ENCODE peak calls at places on chromosomes 6 and 20, in seven cellular contexts. S, C, A, W, N, B and O are unnamed samples.

GRCh38 chr6:18323935-18324707 is 59.8 kb upstream of the DEK start:
- DNase-seq in C (no peak), N (peak), B (no peak), W (peak), A (peak), S (no peak), O (no peak)

GRCh38 chr6:167804281-167805013 is 22.3 kb upstream of the AFDN start:
- DNase-seq in W (no peak), B (no peak), A (no peak), N (no peak), C (no peak), S (no peak), O (no peak)

GRCh38 chr6:81865712-81866111 is 113.2 kb upstream of the TENT5A start:
- DNase-seq in C (peak), S (no peak), W (no peak), A (peak), N (no peak), B (no peak), O (no peak)

GRCh38 chr20:22949710-22950109 is 85.4 kb upstream of the SSTR4 start:
- DNase-seq in B (no peak), S (no peak), W (no peak), N (no peak), A (no peak), C (no peak), O (peak)

GRCh38 chr6:149028767-149029405 is 282.1 kb downstream of the UST start:
- DNase-seq in C (peak), B (no peak), S (peak), N (peak), A (peak), W (peak), O (peak)

GRCh38 chr6:29965873-29966601 is 23.7 kb downstream of the HLA-A start:
- DNase-seq in A (peak), W (peak), B (peak), S (peak), N (peak), C (no peak), O (peak)

GRCh38 chr6:121879149-121879548 is 443.7 kb downstream of the GJA1 start:
- DNase-seq in W (no peak), B (no peak), N (no peak), C (peak), S (no peak), A (peak), O (no peak)

GRCh38 chr6:43011207-43011606 is 2.5 kb downstream of the MEA1 start:
- DNase-seq in N (peak), A (no peak), C (no peak), B (no peak), W (no peak), S (no peak), O (no peak)

GRCh38 chr20:23111307-23111943 is 25.3 kb upstream of the CD93 start:
- DNase-seq in S (no peak), A (no peak), C (no peak), W (no peak), B (no peak), N (no peak), O (no peak)

GRCh38 chr6:89079611-89080213 is 839 bp upstream of the PNRC1 start:
- DNase-seq in B (no peak), C (peak), W (no peak), S (peak), A (peak), N (peak), O (no peak)

GRCh38 chr6:157323114-157323923 is at the start of gene TMEM242:
- DNase-seq in W (peak), N (peak), A (peak), C (peak), S (peak), B (peak), O (peak)

GRCh38 chr20:59735486-59735885 is 131.1 kb downstream of the PHACTR3 start:
- DNase-seq in S (no peak), W (no peak), B (no peak), C (no peak), A (no peak), N (no peak), O (no peak)

GRCh38 chr20:2757001-2757400 is 43.4 kb downstream of the CPXM1 start:
- DNase-seq in A (no peak), B (no peak), S (no peak), W (no peak), C (no peak), N (no peak), O (no peak)

GRCh38 chr6:106124437-106125423 is 38.6 kb downstream of the PRDM1 start:
- DNase-seq in S (no peak), C (no peak), W (no peak), B (no peak), N (peak), A (no peak), O (no peak)

GRCh38 chr20:46994341-46994740 is 99.7 kb downstream of the EYA2 start:
- DNase-seq in S (no peak), B (no peak), N (no peak), W (peak), A (no peak), C (no peak), O (no peak)

GRCh38 chr6:26187981-26188635 is 100.9 kb downstream of the HFE start:
- DNase-seq in W (no peak), B (no peak), A (peak), S (no peak), C (no peak), N (peak), O (no peak)

GRCh38 chr20:46088409-46089075 is 1.2 kb downstream of the NCOA5 start:
- DNase-seq in N (peak), C (no peak), W (peak), A (no peak), B (no peak), S (no peak), O (no peak)

GRCh38 chr20:62736026-62736406 is 27.4 kb downstream of the NTSR1 start:
- DNase-seq in B (no peak), A (no peak), S (no peak), N (no peak), C (no peak), W (no peak), O (no peak)

GRCh38 chr20:25281541-25281991 is 33.7 kb downstream of the PYGB start:
- DNase-seq in A (no peak), C (no peak), S (peak), W (no peak), B (peak), N (peak), O (no peak)

GRCh38 chr6:83978997-83979396 is 54.6 kb upstream of the MRAP2 start:
- DNase-seq in A (no peak), S (no peak), B (no peak), N (no peak), C (no peak), W (no peak), O (no peak)

GRCh38 chr6:127207591-127208120 is 59.0 kb upstream of the RNF146 start:
- DNase-seq in B (no peak), A (peak), C (no peak), S (no peak), N (no peak), W (no peak), O (no peak)

GRCh38 chr6:131861356-131861755 is 53.5 kb downstream of the ENPP1 start:
- DNase-seq in N (no peak), S (no peak), B (no peak), W (no peak), C (peak), A (peak), O (peak)

GRCh38 chr20:7410150-7410549 is 530.1 kb downstream of the HAO1 start:
- DNase-seq in B (no peak), A (peak), W (no peak), C (no peak), N (no peak), S (no peak), O (no peak)

GRCh38 chr6:93494057-93494456 is 74.7 kb upstream of the EPHA7 start:
- DNase-seq in W (no peak), N (no peak), S (no peak), C (no peak), B (no peak), A (no peak), O (no peak)

GRCh38 chr20:26169506-26169905 is 472.9 kb upstream of the ZNF337 start:
- DNase-seq in N (no peak), C (no peak), B (no peak), S (no peak), W (no peak), A (peak), O (no peak)

GRCh38 chr20:58233881-58234528 is 5.6 kb upstream of the ANKRD60 start:
- DNase-seq in W (peak), A (no peak), C (no peak), B (no peak), S (peak), N (peak), O (no peak)

GRCh38 chr20:4605166-4605565 is 116.5 kb upstream of the PRND start:
- DNase-seq in C (no peak), S (no peak), A (no peak), N (no peak), W (no peak), B (no peak), O (no peak)

DNA sequence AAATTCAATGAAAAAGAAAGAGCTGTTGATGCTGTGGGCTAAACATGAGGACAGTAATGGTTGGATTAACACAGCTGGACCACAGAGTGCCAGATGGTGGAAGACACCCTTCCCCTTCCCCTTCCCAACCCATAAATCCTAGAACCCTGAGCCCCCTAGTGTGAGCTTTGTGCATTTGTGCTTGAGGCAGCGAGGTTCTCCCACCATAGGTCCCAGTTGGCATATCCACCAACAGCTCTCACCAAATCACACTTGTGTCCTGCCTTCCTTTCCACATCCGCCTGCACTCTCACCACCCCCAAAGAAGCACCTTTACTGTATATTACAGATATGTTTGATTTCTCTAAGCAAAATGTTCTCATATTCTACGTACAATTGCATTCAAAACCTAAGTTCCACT is 32.8 kb upstream of the HBS1L start:
- DNase-seq in S (no peak), A (no peak), C (no peak), N (peak), B (no peak), W (no peak), O (no peak)
- TF ChIP-seq CTCF in S (no peak), A (no peak), C (no peak), N (peak), B (no peak), W (no peak), O (no peak)

GRCh38 chr20:33180169-33180568 is 12.2 kb downstream of the BPIFA2 start:
- DNase-seq in A (no peak), N (no peak), W (no peak), S (no peak), C (no peak), B (no peak), O (no peak)

GRCh38 chr20:33177866-33178265 is 9.9 kb downstream of the BPIFA2 start:
- DNase-seq in W (no peak), N (no peak), B (peak), S (no peak), C (no peak), A (no peak), O (no peak)

GRCh38 chr20:33183292-33183691 is 15.3 kb downstream of the BPIFA2 start:
- DNase-seq in C (no peak), W (no peak), A (no peak), N (peak), S (no peak), B (no peak), O (no peak)

GRCh38 chr20:33178726-33179125 is 10.8 kb downstream of the BPIFA2 start:
- DNase-seq in C (no peak), S (no peak), N (no peak), A (no peak), W (peak), B (peak), O (no peak)

GRCh38 chr20:33181482-33182093 is 13.6 kb downstream of the BPIFA2 start:
- DNase-seq in N (no peak), S (no peak), C (no peak), B (no peak), A (no peak), W (no peak), O (no peak)
- TF ChIP-seq CTCF in N (peak), S (no peak), C (no peak), B (no peak), A (no peak), W (no peak), O (no peak)

GRCh38 chr20:38242848-38243449 is 17.6 kb downstream of the KIAA1755 start:
- DNase-seq in B (no peak), W (peak), C (no peak), S (no peak), A (no peak), N (peak), O (no peak)
- TF ChIP-seq CTCF in B (no peak), W (peak), C (peak), S (no peak), A (peak), N (peak), O (peak)

DNA sequence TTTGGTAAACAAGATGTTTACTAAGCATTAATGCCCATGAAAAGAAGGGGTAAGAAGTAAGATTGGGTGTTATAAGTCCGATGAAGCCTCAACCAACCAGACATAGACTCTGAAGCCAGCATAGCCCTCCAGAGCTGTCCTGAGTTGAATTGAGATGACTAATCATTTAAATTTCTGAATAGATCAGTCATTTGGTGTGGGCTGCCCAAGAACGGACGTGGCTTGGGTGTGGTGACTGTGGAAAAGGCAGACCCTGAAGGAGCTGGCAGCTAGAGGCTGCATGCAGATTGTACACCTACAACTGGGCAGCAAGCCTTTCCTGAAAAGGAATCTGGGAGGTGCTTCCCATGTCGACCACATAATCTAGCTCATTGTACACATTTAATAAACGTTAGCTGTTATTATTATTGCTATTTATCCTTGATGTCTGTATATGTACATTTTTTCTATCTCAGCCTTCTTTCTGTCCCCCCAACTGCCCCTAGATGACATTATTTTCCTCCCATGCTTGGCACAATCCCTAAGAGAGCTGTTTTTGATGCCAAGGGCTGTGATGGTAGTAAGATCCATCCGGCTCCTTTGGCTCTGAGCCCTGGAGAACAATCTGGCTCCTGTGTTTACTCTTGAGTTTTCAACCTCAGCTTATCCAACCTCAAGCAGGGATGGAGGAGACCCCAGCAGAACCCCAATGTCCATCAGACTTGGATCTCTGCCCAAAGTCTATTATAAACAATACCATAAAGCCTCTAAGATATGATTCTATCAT is 57.6 kb upstream of the JAG1 start:
- DNase-seq in W (no peak), S (no peak), A (peak), N (no peak), C (no peak), B (no peak), O (no peak)
- TF ChIP-seq CTCF in W (no peak), S (no peak), A (no peak), N (no peak), C (no peak), B (no peak), O (no peak)

GRCh38 chr6:66496659-66497058 is 789.6 kb upstream of the EYS start:
- DNase-seq in A (no peak), N (peak), W (no peak), C (no peak), B (no peak), S (no peak), O (no peak)
- TF ChIP-seq CTCF in A (no peak), N (peak), W (no peak), C (no peak), B (no peak), S (no peak), O (peak)

DNA sequence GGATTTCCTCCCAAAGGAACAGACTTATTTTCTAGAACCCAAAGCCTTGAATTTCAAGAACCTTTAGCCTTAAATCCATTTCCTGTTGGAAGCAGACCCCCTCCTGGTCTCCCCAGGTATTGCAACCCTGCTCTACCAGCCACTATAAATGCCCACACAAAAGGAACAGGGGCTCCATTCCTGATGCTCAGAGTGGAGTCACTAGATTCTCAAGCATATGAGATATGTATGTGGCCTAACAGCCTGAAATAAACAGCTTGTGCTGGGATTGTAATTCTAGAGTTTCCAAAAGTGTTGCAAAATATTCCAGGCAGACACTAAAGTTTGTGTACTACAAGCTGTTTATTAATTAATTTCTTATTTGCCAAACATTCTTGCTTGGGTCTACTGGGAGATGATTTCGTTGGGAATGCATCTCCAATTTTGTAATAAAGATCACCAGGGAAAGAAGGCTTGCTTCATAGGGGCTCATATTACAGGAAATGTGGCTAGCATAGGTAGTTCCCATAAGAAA is 44.8 kb downstream of the RIPOR3 start:
- DNase-seq in N (no peak), W (no peak), C (peak), A (peak), S (no peak), B (no peak), O (no peak)
- TF ChIP-seq CTCF in N (peak), W (peak), C (peak), A (peak), S (no peak), B (peak), O (peak)